ENCODE peak calls at places on chromosomes 6 and 20, in five cellular contexts. R is testis; C is central memory CD4-positive, alpha-beta T cell; I is nephron progenitor cell; T is prostate gland. N is an unnamed sample.

GRCh38 chr20:1029980-1030379 is 27.9 kb upstream of the RSPO4 start:
- DNase-seq in T (no peak), R (no peak), I (no peak), C (no peak), N (no peak)

GRCh38 chr20:63059684-63060056 is 52.9 kb upstream of the BHLHE23 start:
- DNase-seq in C (no peak), R (no peak), I (no peak), T (no peak), N (peak)

GRCh38 chr6:18262812-18263560 is 1.3 kb downstream of the DEK start:
- DNase-seq in C (peak), R (no peak), I (no peak), T (no peak), N (no peak)

GRCh38 chr20:15098351-15098750 is 760.9 kb upstream of the FLRT3 start:
- DNase-seq in T (no peak), I (no peak), C (no peak), R (no peak), N (no peak)

GRCh38 chr6:116217069-116217468 is 36.8 kb downstream of the TSPYL4 start:
- DNase-seq in T (no peak), C (peak), R (no peak), I (no peak), N (no peak)

GRCh38 chr6:144334150-144334708 is 49.1 kb downstream of the UTRN start:
- DNase-seq in T (no peak), C (peak), I (no peak), R (no peak), N (no peak)

GRCh38 chr6:149642829-149643580 is 5.5 kb downstream of the KATNA1 start:
- DNase-seq in R (no peak), I (no peak), T (no peak), C (no peak), N (no peak)

GRCh38 chr6:71138416-71138815 is 150.2 kb upstream of the OGFRL1 start:
- DNase-seq in C (no peak), R (no peak), I (no peak), T (no peak), N (no peak)

GRCh38 chr6:138989098-138989983 is 1.3 kb upstream of the REPS1 start:
- DNase-seq in R (no peak), T (no peak), I (no peak), C (no peak), N (no peak)